ENCODE peak calls at places on chromosomes 3 and 15, in eight cellular contexts. One of them, this sample, is unnamed.

GRCh38 chr3:36700537-36701248 is 63.7 kb downstream of the DCLK3 start:
- DNase-seq in fibroblast of mammary gland: peak; percentile 80
- DNase-seq in heart left ventricle: peak; percentile 50
- DNase-seq in naive thymus-derived CD4-positive, alpha-beta T cell: peak; percentile 5
- DNase-seq in stomach: no peak
- DNase-seq in PC-3: peak; percentile 81
- DNase-seq in foreskin fibroblast: peak; percentile 64
- DNase-seq in GM12865: peak; percentile 69
- DNase-seq in this sample: no peak

GRCh38 chr15:33987444-33987843 is 19.1 kb downstream of the CHRM5 start:
- DNase-seq in fibroblast of mammary gland: no peak
- DNase-seq in heart left ventricle: no peak
- DNase-seq in naive thymus-derived CD4-positive, alpha-beta T cell: no peak
- DNase-seq in stomach: no peak
- DNase-seq in PC-3: no peak
- DNase-seq in foreskin fibroblast: no peak
- DNase-seq in GM12865: no peak
- DNase-seq in this sample: no peak

GRCh38 chr3:52298147-52299098 is 10.8 kb downstream of the GLYCTK start:
- DNase-seq in fibroblast of mammary gland: no peak
- DNase-seq in heart left ventricle: no peak
- DNase-seq in naive thymus-derived CD4-positive, alpha-beta T cell: no peak
- DNase-seq in stomach: no peak
- DNase-seq in PC-3: no peak
- DNase-seq in foreskin fibroblast: no peak
- DNase-seq in GM12865: no peak
- DNase-seq in this sample: no peak

GRCh38 chr15:48596415-48596814 is 49.1 kb downstream of the FBN1 start:
- DNase-seq in fibroblast of mammary gland: peak; percentile 56
- DNase-seq in heart left ventricle: no peak
- DNase-seq in naive thymus-derived CD4-positive, alpha-beta T cell: no peak
- DNase-seq in stomach: no peak
- DNase-seq in PC-3: no peak
- DNase-seq in foreskin fibroblast: no peak
- DNase-seq in GM12865: peak; percentile 42
- DNase-seq in this sample: no peak

GRCh38 chr3:32859604-32860237 is 41.9 kb downstream of the TRIM71 start:
- DNase-seq in fibroblast of mammary gland: no peak
- DNase-seq in heart left ventricle: no peak
- DNase-seq in naive thymus-derived CD4-positive, alpha-beta T cell: no peak
- DNase-seq in stomach: no peak
- DNase-seq in PC-3: no peak
- DNase-seq in foreskin fibroblast: no peak
- DNase-seq in GM12865: no peak
- DNase-seq in this sample: no peak

GRCh38 chr3:39188271-39189149 is 3.9 kb downstream of the XIRP1 start:
- DNase-seq in fibroblast of mammary gland: no peak
- DNase-seq in heart left ventricle: no peak
- DNase-seq in naive thymus-derived CD4-positive, alpha-beta T cell: no peak
- DNase-seq in stomach: no peak
- DNase-seq in PC-3: no peak
- DNase-seq in foreskin fibroblast: no peak
- DNase-seq in GM12865: no peak
- DNase-seq in this sample: no peak

GRCh38 chr15:87609474-87609873 is 647.1 kb downstream of the NTRK3 start:
- DNase-seq in fibroblast of mammary gland: peak; percentile 65
- DNase-seq in heart left ventricle: no peak
- DNase-seq in naive thymus-derived CD4-positive, alpha-beta T cell: no peak
- DNase-seq in stomach: no peak
- DNase-seq in PC-3: peak; percentile 38
- DNase-seq in foreskin fibroblast: peak; percentile 20
- DNase-seq in GM12865: no peak
- DNase-seq in this sample: no peak

GRCh38 chr3:172380632-172381031 is 67.6 kb downstream of the GHSR start:
- DNase-seq in fibroblast of mammary gland: no peak
- DNase-seq in heart left ventricle: no peak
- DNase-seq in naive thymus-derived CD4-positive, alpha-beta T cell: no peak
- DNase-seq in stomach: no peak
- DNase-seq in PC-3: no peak
- DNase-seq in foreskin fibroblast: no peak
- DNase-seq in GM12865: no peak
- DNase-seq in this sample: no peak

GRCh38 chr3:197331131-197331530 is 32.7 kb upstream of the DLG1 start:
- DNase-seq in fibroblast of mammary gland: peak; percentile 54
- DNase-seq in heart left ventricle: no peak
- DNase-seq in naive thymus-derived CD4-positive, alpha-beta T cell: no peak
- DNase-seq in stomach: no peak
- DNase-seq in PC-3: peak; percentile 23
- DNase-seq in foreskin fibroblast: no peak
- DNase-seq in GM12865: peak; percentile 18
- DNase-seq in this sample: no peak

GRCh38 chr3:43692085-43692484 is 1.3 kb downstream of the ABHD5 start:
- DNase-seq in fibroblast of mammary gland: peak; percentile 14
- DNase-seq in heart left ventricle: no peak
- DNase-seq in naive thymus-derived CD4-positive, alpha-beta T cell: no peak
- DNase-seq in stomach: no peak
- DNase-seq in PC-3: no peak
- DNase-seq in foreskin fibroblast: no peak
- DNase-seq in GM12865: no peak
- DNase-seq in this sample: no peak

GRCh38 chr15:52649686-52650085 is 29.5 kb downstream of the ATOSA start:
- DNase-seq in fibroblast of mammary gland: no peak
- DNase-seq in heart left ventricle: no peak
- DNase-seq in naive thymus-derived CD4-positive, alpha-beta T cell: no peak
- DNase-seq in stomach: no peak
- DNase-seq in PC-3: no peak
- DNase-seq in foreskin fibroblast: no peak
- DNase-seq in GM12865: no peak
- DNase-seq in this sample: no peak

GRCh38 chr15:81224232-81224631 is 27.6 kb downstream of the IL16 start:
- DNase-seq in fibroblast of mammary gland: no peak
- DNase-seq in heart left ventricle: peak; percentile 50
- DNase-seq in naive thymus-derived CD4-positive, alpha-beta T cell: no peak
- DNase-seq in stomach: no peak
- DNase-seq in PC-3: no peak
- DNase-seq in foreskin fibroblast: no peak
- DNase-seq in GM12865: no peak
- DNase-seq in this sample: no peak

GRCh38 chr3:4978966-4979400 is 254 bp upstream of the BHLHE40 start:
- DNase-seq in fibroblast of mammary gland: peak; percentile 99
- DNase-seq in heart left ventricle: peak; percentile 98
- DNase-seq in naive thymus-derived CD4-positive, alpha-beta T cell: peak; percentile 31
- DNase-seq in stomach: peak; percentile 94
- DNase-seq in PC-3: peak; percentile 95
- DNase-seq in foreskin fibroblast: peak; percentile 99
- DNase-seq in GM12865: peak; percentile 96
- DNase-seq in this sample: peak; percentile 80

GRCh38 chr3:187406927-187407326 is 38.7 kb downstream of the RTP4 start:
- DNase-seq in fibroblast of mammary gland: peak; percentile 47
- DNase-seq in heart left ventricle: no peak
- DNase-seq in naive thymus-derived CD4-positive, alpha-beta T cell: no peak
- DNase-seq in stomach: no peak
- DNase-seq in PC-3: no peak
- DNase-seq in foreskin fibroblast: no peak
- DNase-seq in GM12865: no peak
- DNase-seq in this sample: no peak

GRCh38 chr15:77440378-77440999 is 19.8 kb downstream of the HMG20A start:
- DNase-seq in fibroblast of mammary gland: peak; percentile 65
- DNase-seq in heart left ventricle: no peak
- DNase-seq in naive thymus-derived CD4-positive, alpha-beta T cell: no peak
- DNase-seq in stomach: no peak
- DNase-seq in PC-3: peak; percentile 79
- DNase-seq in foreskin fibroblast: peak; percentile 42
- DNase-seq in GM12865: peak; percentile 77
- DNase-seq in this sample: no peak

GRCh38 chr3:126083913-126084514 is at the start of gene SLC41A3:
- DNase-seq in fibroblast of mammary gland: peak; percentile 62
- DNase-seq in heart left ventricle: peak; percentile 94
- DNase-seq in naive thymus-derived CD4-positive, alpha-beta T cell: peak; percentile 88
- DNase-seq in stomach: peak; percentile 91
- DNase-seq in PC-3: peak; percentile 73
- DNase-seq in foreskin fibroblast: peak; percentile 78
- DNase-seq in GM12865: peak; percentile 94
- DNase-seq in this sample: peak; percentile 85

GRCh38 chr3:126083138-126083445 is 832 bp downstream of the SLC41A3 start:
- DNase-seq in fibroblast of mammary gland: no peak
- DNase-seq in heart left ventricle: no peak
- DNase-seq in naive thymus-derived CD4-positive, alpha-beta T cell: no peak
- DNase-seq in stomach: no peak
- DNase-seq in PC-3: no peak
- DNase-seq in foreskin fibroblast: no peak
- DNase-seq in GM12865: no peak
- DNase-seq in this sample: no peak

GRCh38 chr3:126081618-126082333 is 2.1 kb downstream of the SLC41A3 start:
- DNase-seq in fibroblast of mammary gland: peak; percentile 69
- DNase-seq in heart left ventricle: peak; percentile 65
- DNase-seq in naive thymus-derived CD4-positive, alpha-beta T cell: no peak
- DNase-seq in stomach: peak; percentile 38
- DNase-seq in PC-3: peak; percentile 90
- DNase-seq in foreskin fibroblast: peak; percentile 39
- DNase-seq in GM12865: no peak
- DNase-seq in this sample: no peak

GRCh38 chr3:126083511-126083912 is 412 bp downstream of the SLC41A3 start:
- DNase-seq in fibroblast of mammary gland: peak; percentile 27
- DNase-seq in heart left ventricle: peak; percentile 54
- DNase-seq in naive thymus-derived CD4-positive, alpha-beta T cell: no peak
- DNase-seq in stomach: peak; percentile 49
- DNase-seq in PC-3: peak; percentile 34
- DNase-seq in foreskin fibroblast: peak; percentile 29
- DNase-seq in GM12865: peak; percentile 65
- DNase-seq in this sample: peak; percentile 29

GRCh38 chr3:126082334-126083137 is 1.4 kb downstream of the SLC41A3 start:
- DNase-seq in fibroblast of mammary gland: no peak
- DNase-seq in heart left ventricle: no peak
- DNase-seq in naive thymus-derived CD4-positive, alpha-beta T cell: no peak
- DNase-seq in stomach: no peak
- DNase-seq in PC-3: no peak
- DNase-seq in foreskin fibroblast: no peak
- DNase-seq in GM12865: no peak
- DNase-seq in this sample: no peak
- H3K4me3 ChIP-seq in fibroblast of mammary gland: no peak overlapping the region
- H3K4me3 ChIP-seq in heart left ventricle: peak overlapping the region; percentile 84
- H3K4me3 ChIP-seq in naive thymus-derived CD4-positive, alpha-beta T cell: no peak overlapping the region
- H3K4me3 ChIP-seq in stomach: no peak overlapping the region
- H3K4me3 ChIP-seq in PC-3: peak overlapping the region; percentile 73
- H3K4me3 ChIP-seq in foreskin fibroblast: peak overlapping the region; percentile 73
- H3K4me3 ChIP-seq in GM12865: peak overlapping the region; percentile 92
- H3K4me3 ChIP-seq in this sample: peak overlapping the region; percentile 58

GRCh38 chr3:64361962-64362735 is 136.9 kb upstream of the PRICKLE2 start:
- DNase-seq in fibroblast of mammary gland: peak; percentile 33
- DNase-seq in heart left ventricle: no peak
- DNase-seq in naive thymus-derived CD4-positive, alpha-beta T cell: no peak
- DNase-seq in stomach: no peak
- DNase-seq in PC-3: no peak
- DNase-seq in foreskin fibroblast: no peak
- DNase-seq in GM12865: no peak
- DNase-seq in this sample: no peak
- H3K4me3 ChIP-seq in fibroblast of mammary gland: no peak overlapping the region
- H3K4me3 ChIP-seq in heart left ventricle: no peak overlapping the region
- H3K4me3 ChIP-seq in naive thymus-derived CD4-positive, alpha-beta T cell: no peak overlapping the region
- H3K4me3 ChIP-seq in stomach: no peak overlapping the region
- H3K4me3 ChIP-seq in PC-3: no peak overlapping the region
- H3K4me3 ChIP-seq in foreskin fibroblast: no peak overlapping the region
- H3K4me3 ChIP-seq in GM12865: no peak overlapping the region
- H3K4me3 ChIP-seq in this sample: no peak overlapping the region

GRCh38 chr3:155242342-155242741 is 51.1 kb downstream of the STRIT1 start:
- DNase-seq in fibroblast of mammary gland: peak; percentile 91
- DNase-seq in heart left ventricle: no peak
- DNase-seq in naive thymus-derived CD4-positive, alpha-beta T cell: no peak
- DNase-seq in stomach: no peak
- DNase-seq in PC-3: no peak
- DNase-seq in foreskin fibroblast: peak; percentile 74
- DNase-seq in GM12865: no peak
- DNase-seq in this sample: no peak

GRCh38 chr3:155243512-155243921 is 50.0 kb downstream of the STRIT1 start:
- DNase-seq in fibroblast of mammary gland: peak; percentile 82
- DNase-seq in heart left ventricle: no peak
- DNase-seq in naive thymus-derived CD4-positive, alpha-beta T cell: no peak
- DNase-seq in stomach: no peak
- DNase-seq in PC-3: peak; percentile 44
- DNase-seq in foreskin fibroblast: peak; percentile 56
- DNase-seq in GM12865: peak; percentile 17
- DNase-seq in this sample: no peak

GRCh38 chr3:155244206-155244605 is 49.3 kb downstream of the STRIT1 start:
- DNase-seq in fibroblast of mammary gland: peak; percentile 74
- DNase-seq in heart left ventricle: no peak
- DNase-seq in naive thymus-derived CD4-positive, alpha-beta T cell: no peak
- DNase-seq in stomach: no peak
- DNase-seq in PC-3: no peak
- DNase-seq in foreskin fibroblast: no peak
- DNase-seq in GM12865: no peak
- DNase-seq in this sample: no peak

GRCh38 chr3:155241559-155241958 is 51.9 kb downstream of the STRIT1 start:
- DNase-seq in fibroblast of mammary gland: peak; percentile 94
- DNase-seq in heart left ventricle: no peak
- DNase-seq in naive thymus-derived CD4-positive, alpha-beta T cell: no peak
- DNase-seq in stomach: no peak
- DNase-seq in PC-3: no peak
- DNase-seq in foreskin fibroblast: peak; percentile 91
- DNase-seq in GM12865: no peak
- DNase-seq in this sample: no peak

DNA sequence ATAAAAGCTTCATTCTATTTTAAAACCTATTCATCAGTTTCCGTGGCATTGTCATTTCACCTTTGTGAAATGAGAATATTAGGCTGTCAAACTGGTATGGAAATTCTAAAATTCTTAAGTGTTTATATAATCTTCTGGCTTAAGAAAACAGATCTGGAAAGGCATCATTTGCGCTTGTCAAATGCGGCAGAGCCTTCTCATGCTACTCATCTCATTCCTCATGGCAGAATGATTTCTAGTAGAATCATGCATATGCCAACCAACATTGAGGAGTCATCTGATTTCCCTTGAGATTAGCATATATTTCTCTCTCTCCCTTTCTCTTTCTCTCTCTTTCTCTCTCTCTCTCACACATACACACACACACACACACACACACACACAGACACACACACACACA is 48.8 kb downstream of the STRIT1 start:
- DNase-seq in fibroblast of mammary gland: no peak
- DNase-seq in heart left ventricle: no peak
- DNase-seq in naive thymus-derived CD4-positive, alpha-beta T cell: no peak
- DNase-seq in stomach: no peak
- DNase-seq in PC-3: no peak
- DNase-seq in foreskin fibroblast: no peak
- DNase-seq in GM12865: no peak
- DNase-seq in this sample: no peak
- H3K4me3 ChIP-seq in fibroblast of mammary gland: no peak overlapping the region
- H3K4me3 ChIP-seq in heart left ventricle: no peak overlapping the region
- H3K4me3 ChIP-seq in naive thymus-derived CD4-positive, alpha-beta T cell: no peak overlapping the region
- H3K4me3 ChIP-seq in stomach: no peak overlapping the region
- H3K4me3 ChIP-seq in PC-3: no peak overlapping the region
- H3K4me3 ChIP-seq in foreskin fibroblast: no peak overlapping the region
- H3K4me3 ChIP-seq in GM12865: no peak overlapping the region
- H3K4me3 ChIP-seq in this sample: no peak overlapping the region

DNA sequence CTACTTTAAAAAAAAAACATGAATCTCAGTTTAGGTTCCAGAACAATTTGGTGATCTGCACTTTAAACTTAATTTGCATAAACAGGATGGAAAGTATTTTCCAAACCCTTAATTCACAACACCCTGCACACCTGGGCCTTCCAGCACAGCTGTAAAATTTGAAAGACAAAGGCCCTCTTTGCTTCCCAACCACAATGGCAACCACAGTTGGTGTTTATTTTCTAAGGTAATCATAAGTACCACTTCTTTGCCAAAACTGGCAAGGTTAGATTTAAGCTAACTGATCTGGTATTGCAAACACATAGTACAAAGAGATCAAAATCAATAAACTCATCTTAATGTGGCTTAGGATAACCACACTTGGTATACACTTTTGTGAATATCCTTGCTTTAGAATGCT is 4.1 kb downstream of the LRIG1 start:
- DNase-seq in fibroblast of mammary gland: no peak
- DNase-seq in heart left ventricle: no peak
- DNase-seq in naive thymus-derived CD4-positive, alpha-beta T cell: no peak
- DNase-seq in stomach: no peak
- DNase-seq in PC-3: no peak
- DNase-seq in foreskin fibroblast: no peak
- DNase-seq in GM12865: no peak
- DNase-seq in this sample: no peak
- H3K4me3 ChIP-seq in fibroblast of mammary gland: no peak overlapping the region
- H3K4me3 ChIP-seq in heart left ventricle: no peak overlapping the region
- H3K4me3 ChIP-seq in naive thymus-derived CD4-positive, alpha-beta T cell: no peak overlapping the region
- H3K4me3 ChIP-seq in stomach: no peak overlapping the region
- H3K4me3 ChIP-seq in PC-3: no peak overlapping the region
- H3K4me3 ChIP-seq in foreskin fibroblast: no peak overlapping the region
- H3K4me3 ChIP-seq in GM12865: no peak overlapping the region
- H3K4me3 ChIP-seq in this sample: no peak overlapping the region

This sample was measured in CD8-positive, alpha-beta T cell.